ENCODE peak calls at places on chromosome 17, in four cellular contexts. E is Panc1, V is Karpas-422, C is neural progenitor cell. Q is an unnamed sample.

GRCh38 chr17:75205793-75206163 is 299 bp downstream of the NUP85 start:
- DNase-seq in E (no peak), V (no peak), C (no peak), Q (no peak)

GRCh38 chr17:75020331-75021110 is 8.1 kb downstream of the MRPL58 start:
- DNase-seq in E (no peak), V (no peak), C (no peak), Q (no peak)

GRCh38 chr17:33234930-33235685 is 58.0 kb downstream of the ASIC2 start:
- DNase-seq in E (peak; percentile 60), V (no peak), C (no peak), Q (peak; percentile 5)

GRCh38 chr17:21362331-21362931 is 13.7 kb upstream of the KCNJ12 start:
- DNase-seq in E (no peak), V (no peak), C (no peak), Q (no peak)

GRCh38 chr17:1060991-1061390 is 64.1 kb downstream of the TIMM22 start:
- DNase-seq in E (peak; percentile 92), V (no peak), C (no peak), Q (no peak)

GRCh38 chr17:78785011-78785662 is 3.1 kb upstream of the CYTH1 start:
- DNase-seq in E (no peak), V (no peak), C (no peak), Q (no peak)

GRCh38 chr17:27526603-27527002 is 70.4 kb downstream of the KSR1 start:
- DNase-seq in E (no peak), V (no peak), C (peak; percentile 44), Q (no peak)

GRCh38 chr17:79789943-79790804 is 6.7 kb downstream of the CBX8 start:
- DNase-seq in E (no peak), V (peak; percentile 79), C (peak; percentile 84), Q (no peak)

GRCh38 chr17:7295230-7296180 is 1.1 kb upstream of the YBX2 start:
- DNase-seq in E (no peak), V (no peak), C (peak; percentile 49), Q (no peak)

GRCh38 chr17:72977768-72978417 is 114.6 kb downstream of the SLC39A11 start:
- DNase-seq in E (no peak), V (no peak), C (no peak), Q (no peak)

GRCh38 chr17:6940186-6940649 is 55.6 kb upstream of the ALOX12 start:
- DNase-seq in E (no peak), V (peak; percentile 63), C (no peak), Q (no peak)

GRCh38 chr17:1915889-1916288 is 86.1 kb downstream of the RPA1 start:
- DNase-seq in E (no peak), V (peak; percentile 88), C (no peak), Q (no peak)

GRCh38 chr17:44362964-44363612 is 565 bp downstream of the FAM171A2 start:
- DNase-seq in E (no peak), V (peak; percentile 48), C (peak; percentile 63), Q (no peak)

GRCh38 chr17:33090806-33091205 is 99.2 kb downstream of the SPACA3 start:
- DNase-seq in E (no peak), V (no peak), C (no peak), Q (no peak)

GRCh38 chr17:65699459-65699858 is 138.0 kb upstream of the AXIN2 start:
- DNase-seq in E (no peak), V (no peak), C (no peak), Q (no peak)

GRCh38 chr17:9022553-9023388 is 1.5 kb downstream of the NTN1 start:
- DNase-seq in E (no peak), V (no peak), C (peak; percentile 68), Q (no peak)

GRCh38 chr17:63437287-63438091 is 8.6 kb downstream of the CYB561 start:
- DNase-seq in E (no peak), V (no peak), C (no peak), Q (no peak)

GRCh38 chr17:39608601-39609000 is 881 bp upstream of the NEUROD2 start:
- DNase-seq in E (no peak), V (no peak), C (no peak), Q (no peak)

GRCh38 chr17:59617141-59617757 is 2.4 kb upstream of the CLTC start:
- DNase-seq in E (no peak), V (no peak), C (no peak), Q (no peak)

GRCh38 chr17:34826332-34826731 is 134.9 kb downstream of the CCT6B start:
- DNase-seq in E (peak; percentile 41), V (no peak), C (no peak), Q (no peak)

GRCh38 chr17:6526362-6527152 is 29.8 kb downstream of the PITPNM3 start:
- DNase-seq in E (no peak), V (no peak), C (peak; percentile 52), Q (no peak)

GRCh38 chr17:76204277-76204676 is 36.0 kb downstream of the RNF157 start:
- DNase-seq in E (no peak), V (no peak), C (no peak), Q (no peak)

GRCh38 chr17:37447641-37448040 is 41.0 kb downstream of the TADA2A start:
- DNase-seq in E (no peak), V (no peak), C (no peak), Q (no peak)

DNA sequence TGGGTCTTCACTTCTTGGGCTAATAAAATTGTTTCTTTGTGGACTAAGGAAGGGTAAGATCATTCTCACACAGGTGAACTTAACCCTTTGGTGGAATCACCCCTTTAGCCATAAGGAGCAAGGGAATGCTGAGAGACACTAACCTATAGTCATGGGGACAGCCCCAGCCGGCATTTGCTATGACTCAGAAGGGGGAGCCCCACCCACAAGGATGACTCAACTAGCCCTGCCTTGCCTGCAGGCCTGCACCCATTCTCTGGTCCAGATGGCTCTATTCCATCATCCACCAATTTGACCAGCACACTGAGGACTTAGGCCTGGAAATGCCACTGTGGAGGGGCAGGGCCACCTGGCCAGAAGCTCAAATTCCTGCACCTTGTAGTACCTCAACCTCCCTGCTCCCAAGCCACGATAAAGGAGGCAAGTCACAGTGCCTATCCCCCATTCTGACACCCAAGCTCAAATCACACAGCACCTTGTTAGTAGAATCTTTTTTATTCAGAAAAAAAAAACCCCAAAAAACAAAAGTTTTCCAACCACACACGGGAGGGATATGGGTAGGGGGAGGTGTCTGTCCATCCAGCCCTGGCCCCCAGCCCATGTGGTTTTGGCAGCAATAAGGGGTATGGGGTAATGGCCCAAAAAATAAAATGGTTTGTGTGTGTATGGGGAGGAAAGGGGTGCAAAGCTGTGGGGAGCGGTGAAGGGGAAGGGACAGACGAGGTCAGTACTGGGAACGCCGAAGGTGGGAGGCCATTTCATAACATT is 3.0 kb downstream of the PFN1 start:
- DNase-seq in E (peak; percentile 83), V (peak; percentile 83), C (no peak), Q (peak; percentile 68)
- H3K4me3 ChIP-seq in E (peak overlapping the region; percentile 85), V (peak overlapping the region; percentile 37), C (no peak overlapping the region), Q (peak overlapping the region; percentile 93)

GRCh38 chr17:17360087-17360730 is 57.0 kb downstream of the NT5M start:
- DNase-seq in E (no peak), V (no peak), C (no peak), Q (no peak)

GRCh38 chr17:17364338-17364667 is 61.1 kb downstream of the NT5M start:
- DNase-seq in E (no peak), V (no peak), C (peak; percentile 1), Q (no peak)

GRCh38 chr17:17363638-17364337 is 60.6 kb downstream of the NT5M start:
- DNase-seq in E (no peak), V (no peak), C (peak; percentile 1), Q (no peak)

GRCh38 chr17:17362531-17362930 is 59.4 kb downstream of the NT5M start:
- DNase-seq in E (no peak), V (no peak), C (no peak), Q (no peak)

GRCh38 chr17:17361543-17362511 is 58.7 kb downstream of the NT5M start:
- DNase-seq in E (no peak), V (no peak), C (no peak), Q (no peak)
- H3K4me3 ChIP-seq in E (no peak overlapping the region), V (no peak overlapping the region), C (no peak overlapping the region), Q (no peak overlapping the region)

GRCh38 chr17:77387891-77388290 is 247.1 kb downstream of the SEC14L1 start:
- DNase-seq in E (no peak), V (no peak), C (no peak), Q (no peak)
- H3K4me3 ChIP-seq in E (no peak overlapping the region), V (no peak overlapping the region), C (no peak overlapping the region), Q (no peak overlapping the region)

GRCh38 chr17:41547921-41548843 is 20.1 kb upstream of the KRT19 start:
- DNase-seq in E (peak; percentile 55), V (no peak), C (no peak), Q (no peak)

GRCh38 chr17:41548844-41549595 is 20.9 kb upstream of the KRT19 start:
- DNase-seq in E (no peak), V (peak; percentile 88), C (peak; percentile 95), Q (peak; percentile 5)

GRCh38 chr17:41551370-41551769 is 20.5 kb downstream of the KRT9 start:
- DNase-seq in E (no peak), V (no peak), C (no peak), Q (no peak)

GRCh38 chr17:41547378-41547841 is 19.3 kb upstream of the KRT19 start:
- DNase-seq in E (no peak), V (no peak), C (peak; percentile 38), Q (no peak)

DNA sequence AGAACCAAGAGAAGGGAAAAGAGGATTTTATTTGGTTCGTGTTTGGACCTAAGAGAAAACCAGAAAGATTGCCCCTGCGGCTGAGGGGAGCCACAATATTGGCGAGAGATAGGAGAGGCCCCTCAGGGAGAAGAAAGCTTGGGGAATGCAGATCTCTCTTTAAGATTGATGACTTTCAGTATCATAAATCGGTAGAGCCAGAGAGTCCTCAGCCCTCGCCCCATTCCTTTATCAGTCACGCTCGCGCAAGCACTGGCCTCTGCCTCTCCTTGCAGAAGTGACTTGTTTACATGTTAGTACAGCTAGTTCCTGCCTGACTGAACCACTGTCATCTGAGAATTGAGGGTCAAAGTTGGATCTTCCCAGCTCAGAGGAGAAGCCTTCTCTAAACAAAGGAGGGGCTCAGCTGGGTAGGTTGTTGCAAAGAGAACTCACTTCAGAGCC is 21.5 kb upstream of the KRT19 start:
- DNase-seq in E (no peak), V (no peak), C (no peak), Q (no peak)
- H3K4me3 ChIP-seq in E (no peak overlapping the region), V (no peak overlapping the region), C (no peak overlapping the region), Q (no peak overlapping the region)

DNA sequence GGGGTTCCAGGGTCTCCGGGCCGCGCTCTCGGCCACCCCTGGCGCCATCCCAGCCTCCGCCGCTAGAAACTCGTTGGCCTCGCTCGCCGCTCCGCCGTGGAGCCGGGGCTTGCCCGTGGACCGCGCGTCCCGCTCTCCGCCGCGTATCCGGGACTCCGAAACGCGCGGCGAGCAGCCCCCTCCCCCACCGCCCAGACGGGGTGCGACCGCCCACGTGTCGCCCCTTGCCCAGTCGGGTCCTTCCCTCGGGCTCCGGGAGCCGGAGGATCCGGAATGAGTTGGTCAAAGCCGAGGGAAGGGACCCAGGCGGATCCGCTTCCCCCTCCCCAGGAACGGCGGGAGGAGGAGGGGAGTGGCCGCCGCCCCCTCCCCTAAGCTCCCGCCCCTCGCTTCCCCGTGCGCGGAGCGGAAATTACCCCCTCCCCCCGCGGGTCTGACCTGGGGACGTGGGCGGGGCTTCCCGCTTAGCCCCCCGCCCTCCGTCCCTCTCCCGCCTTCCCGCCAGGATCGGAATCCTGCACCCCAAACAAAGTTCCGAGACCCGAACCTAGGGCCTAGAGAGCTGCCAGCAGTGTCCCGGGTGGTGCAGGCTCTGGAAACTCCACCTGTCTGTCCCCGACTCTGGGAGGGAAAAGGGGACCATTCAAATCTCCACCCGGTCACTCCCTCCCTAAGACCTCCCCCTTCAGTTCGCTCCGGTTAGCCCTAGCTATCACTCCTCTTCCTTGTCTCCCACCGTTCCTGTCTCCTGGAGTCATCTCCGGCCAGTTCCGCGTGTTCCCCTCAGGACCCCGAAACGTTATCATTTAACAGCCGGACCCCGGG is 1.1 kb upstream of the IGF2BP1 start:
- DNase-seq in E (no peak), V (no peak), C (peak; percentile 97), Q (no peak)
- H3K4me3 ChIP-seq in E (peak overlapping the region; percentile 80), V (no peak overlapping the region), C (peak overlapping the region; percentile 97), Q (peak overlapping the region; percentile 26)

Q was measured in GM12864.